ENCODE peak calls at places on chromosomes 4 and X, in four cellular contexts. O, P, E and S are unnamed samples.

GRCh38 chrX:115892787-115893671 is 277.5 kb upstream of the AGTR2 start:
- DNase-seq in E (peak), P (peak), O (no peak), S (peak)

GRCh38 chrX:107716045-107716684 is 59.4 kb downstream of the TSC22D3 start:
- DNase-seq in P (no peak), E (peak), O (no peak), S (peak)

GRCh38 chr4:159593651-159594050 is 490.8 kb downstream of the RAPGEF2 start:
- DNase-seq in P (no peak), E (no peak), O (no peak), S (no peak)

GRCh38 chr4:122252584-122252983 is 100.5 kb downstream of the BLTP1 start:
- DNase-seq in E (no peak), P (no peak), O (no peak), S (no peak)

GRCh38 chr4:155564086-155564485 is 102.6 kb upstream of the GUCY1A1 start:
- DNase-seq in P (no peak), E (no peak), O (no peak), S (no peak)

GRCh38 chr4:83361416-83362196 is 27.0 kb upstream of the HPSE start:
- DNase-seq in P (peak), E (no peak), O (no peak), S (no peak)

GRCh38 chr4:133146574-133147198 is 2.4 kb upstream of the PCDH10 start:
- DNase-seq in O (no peak), E (peak), P (peak), S (peak)

GRCh38 chr4:120084327-120084726 is 17.7 kb upstream of the MAD2L1 start:
- DNase-seq in P (no peak), E (no peak), O (no peak), S (no peak)

GRCh38 chrX:125295337-125295736 is 24.3 kb upstream of the TEX13C start:
- DNase-seq in E (no peak), O (no peak), P (no peak), S (no peak)

GRCh38 chrX:55524487-55524886 is 34.8 kb upstream of the USP51 start:
- DNase-seq in P (peak), E (no peak), O (no peak), S (no peak)

GRCh38 chrX:12825801-12826200 is 34.6 kb downstream of the PRPS2 start:
- DNase-seq in P (no peak), E (no peak), O (no peak), S (no peak)

GRCh38 chrX:150058728-150059127 is 120.4 kb upstream of the EOLA2 start:
- DNase-seq in P (no peak), E (no peak), O (no peak), S (no peak)

GRCh38 chr4:76803522-76803921 is 94.4 kb downstream of the SOWAHB start:
- DNase-seq in E (no peak), P (peak), O (no peak), S (no peak)

GRCh38 chr4:183986645-183987528 is 81.8 kb downstream of the STOX2 start:
- DNase-seq in E (no peak), O (no peak), P (no peak), S (no peak)

GRCh38 chrX:32530802-32531403 is 680.4 kb downstream of the DMD start:
- DNase-seq in P (peak), O (no peak), E (no peak), S (no peak)

GRCh38 chr4:1720163-1720983 is 750 bp downstream of the TMEM129 start:
- DNase-seq in P (peak), O (no peak), E (peak), S (peak)

GRCh38 chr4:150828159-150828558 is 186.9 kb downstream of the LRBA start:
- DNase-seq in O (no peak), E (no peak), P (no peak), S (no peak)

GRCh38 chr4:112147697-112148096 is 2.4 kb downstream of the FAM241A start:
- DNase-seq in P (no peak), O (no peak), E (no peak), S (no peak)

GRCh38 chrX:54452920-54453319 is 12.7 kb downstream of the TSR2 start:
- DNase-seq in P (peak), O (no peak), E (peak), S (peak)

GRCh38 chr4:2722033-2722432 is 34.1 kb downstream of the TNIP2 start:
- DNase-seq in O (no peak), E (no peak), P (no peak), S (no peak)

GRCh38 chr4:2728221-2728620 is 27.9 kb downstream of the TNIP2 start:
- DNase-seq in O (no peak), E (no peak), P (no peak), S (no peak)

GRCh38 chr4:2725380-2725779 is 30.8 kb downstream of the TNIP2 start:
- DNase-seq in P (no peak), O (no peak), E (no peak), S (no peak)

GRCh38 chr4:2721586-2721985 is 34.5 kb downstream of the TNIP2 start:
- DNase-seq in O (no peak), P (no peak), E (no peak), S (no peak)

GRCh38 chr4:2723751-2724150 is 32.4 kb downstream of the TNIP2 start:
- DNase-seq in O (no peak), E (no peak), P (no peak), S (no peak)
- TF ChIP-seq TEAD4 in O (no peak), E (no peak), P (no peak), S (no peak)

GRCh38 chrX:9207142-9207541 is 173.2 kb upstream of the FAM9B start:
- DNase-seq in E (peak), P (no peak), O (no peak), S (no peak)
- TF ChIP-seq TEAD4 in E (no peak), P (no peak), O (no peak), S (no peak)

GRCh38 chr4:13616597-13616996 is 10.9 kb downstream of the BOD1L1 start:
- DNase-seq in O (no peak), P (no peak), E (no peak), S (no peak)

GRCh38 chr4:13611283-13611842 is 16.2 kb downstream of the BOD1L1 start:
- DNase-seq in P (no peak), E (no peak), O (no peak), S (no peak)

GRCh38 chr4:13617801-13618200 is 9.7 kb downstream of the BOD1L1 start:
- DNase-seq in P (no peak), E (no peak), O (no peak), S (no peak)

GRCh38 chr4:13615162-13615561 is 12.4 kb downstream of the BOD1L1 start:
- DNase-seq in P (no peak), E (no peak), O (no peak), S (no peak)

DNA sequence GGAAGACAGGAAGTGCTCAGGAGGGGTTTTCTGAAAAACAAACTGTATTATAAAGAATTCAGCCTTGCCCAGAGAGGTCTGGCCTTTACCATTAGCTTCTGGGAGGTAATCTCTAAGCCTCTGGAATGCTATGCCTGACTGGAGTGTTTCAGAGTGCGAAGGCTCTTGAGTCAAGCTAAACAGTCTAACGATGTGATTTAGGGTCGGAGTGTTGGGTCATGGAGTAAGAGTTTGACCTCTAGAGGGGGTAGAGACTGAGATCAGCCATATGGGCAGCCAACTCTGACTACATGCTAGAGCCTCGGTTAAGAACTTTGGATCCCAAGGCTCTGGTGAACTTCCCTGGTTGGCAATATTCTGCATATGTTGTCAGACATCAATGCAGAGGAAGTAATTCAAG is 15.0 kb downstream of the BOD1L1 start:
- DNase-seq in O (no peak), P (no peak), E (no peak), S (no peak)
- TF ChIP-seq TEAD4 in O (no peak), P (no peak), E (no peak), S (no peak)

GRCh38 chr4:37968747-37969146 is 8.5 kb downstream of the PTTG2 start:
- DNase-seq in E (no peak), O (no peak), P (no peak), S (no peak)

GRCh38 chr4:37967749-37968148 is 7.6 kb downstream of the PTTG2 start:
- DNase-seq in P (no peak), E (no peak), O (no peak), S (no peak)

GRCh38 chr4:37973481-37973880 is 13.3 kb downstream of the PTTG2 start:
- DNase-seq in P (no peak), E (no peak), O (no peak), S (no peak)

GRCh38 chr4:37971202-37971601 is 11.0 kb downstream of the PTTG2 start:
- DNase-seq in O (no peak), P (no peak), E (no peak), S (no peak)

DNA sequence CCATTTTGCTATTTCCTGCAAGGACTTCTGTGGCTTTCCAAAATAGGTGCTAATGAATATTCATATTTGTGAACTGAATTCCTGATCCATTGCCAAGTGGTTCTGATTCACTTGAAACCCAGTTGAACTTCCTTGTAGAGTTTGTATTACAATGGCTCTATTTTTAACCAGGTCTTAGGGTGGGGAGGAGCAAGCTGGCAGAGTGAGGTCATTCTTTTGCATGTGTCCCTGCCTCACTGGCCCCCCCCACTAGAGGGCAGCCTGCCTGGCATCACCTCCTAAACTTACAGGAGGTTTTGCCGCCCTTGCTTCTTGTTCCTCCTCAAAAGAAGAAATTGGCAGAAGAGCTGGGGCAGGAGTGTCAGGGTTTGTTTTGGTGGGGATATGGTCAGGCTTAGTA is 10.5 kb downstream of the PTTG2 start:
- DNase-seq in E (peak), P (peak), O (peak), S (peak)
- TF ChIP-seq TEAD4 in E (no peak), P (no peak), O (no peak), S (no peak)

GRCh38 chr4:126750723-126751122 is 882.0 kb upstream of the INTU start:
- DNase-seq in E (no peak), P (no peak), O (no peak), S (no peak)

GRCh38 chr4:126742885-126743284 is 889.9 kb upstream of the INTU start:
- DNase-seq in P (no peak), E (no peak), O (no peak), S (no peak)

GRCh38 chr4:126752702-126753101 is 880.1 kb upstream of the INTU start:
- DNase-seq in P (no peak), O (no peak), E (no peak), S (no peak)

GRCh38 chr4:126753592-126753991 is 879.2 kb upstream of the INTU start:
- DNase-seq in E (no peak), O (no peak), P (no peak), S (no peak)

DNA sequence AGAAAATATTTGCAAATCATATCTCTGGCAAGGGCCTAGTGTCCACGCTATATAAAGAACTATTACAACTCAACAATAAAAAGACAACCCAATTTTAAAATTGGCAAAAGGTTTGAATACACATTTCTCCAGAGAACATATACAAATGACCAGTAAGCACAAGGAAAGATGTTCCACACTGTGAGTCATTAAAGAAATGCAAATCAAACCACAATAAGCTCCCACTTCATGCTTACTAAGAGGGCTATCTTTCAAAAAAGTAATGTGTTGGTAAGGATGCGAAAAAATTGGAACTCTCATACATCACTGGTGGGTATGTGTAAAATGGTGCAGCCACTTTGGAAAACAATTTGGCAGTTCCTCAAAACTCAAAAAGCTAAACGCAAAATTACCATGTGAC is 884.0 kb upstream of the INTU start:
- DNase-seq in O (no peak), P (no peak), E (no peak), S (no peak)
- TF ChIP-seq TEAD4 in O (no peak), P (no peak), E (no peak), S (no peak)

GRCh38 chrX:8043121-8043520 is 115.9 kb upstream of the PNPLA4 start:
- DNase-seq in E (no peak), P (no peak), O (no peak), S (no peak)
- TF ChIP-seq TEAD4 in E (no peak), P (no peak), O (no peak), S (no peak)